ENCODE peak calls at places on chromosomes 1 and 21, in seven cellular contexts. D, U, B, L, Q, F and V are unnamed samples.
A peak's percentile ranks its signal among the peaks of the same experiment; 100 is the strongest.

GRCh38 chr1:50369830-50370229 is 53.4 kb downstream of the DMRTA2 start:
- DNase-seq in D (no peak), F (no peak), B (no peak), L (no peak), Q (no peak), U (no peak), V (no peak)

GRCh38 chr1:232196042-232196441 is 433.9 kb downstream of the SIPA1L2 start:
- DNase-seq in U (no peak), D (no peak), L (no peak), Q (no peak), F (no peak), B (no peak), V (no peak)

GRCh38 chr21:28669331-28669730 is 323.3 kb downstream of the LTN1 start:
- DNase-seq in L (no peak), Q (no peak), D (no peak), B (no peak), U (no peak), F (peak; percentile 25), V (no peak)

GRCh38 chr1:4017636-4018365 is 117.7 kb upstream of the C1orf174 start:
- DNase-seq in Q (no peak), D (no peak), U (peak; percentile 4), B (no peak), L (no peak), F (no peak), V (peak; percentile 32)

GRCh38 chr1:205610781-205611473 is 20.9 kb downstream of the ELK4 start:
- DNase-seq in D (no peak), L (no peak), B (no peak), Q (no peak), U (no peak), F (peak; percentile 16), V (no peak)

GRCh38 chr1:161119017-161119378 is 1.1 kb downstream of the NIT1 start:
- DNase-seq in U (no peak), F (no peak), B (no peak), Q (no peak), D (peak; percentile 61), L (no peak), V (no peak)

GRCh38 chr1:87600848-87601247 is 272.2 kb downstream of the LMO4 start:
- DNase-seq in D (no peak), F (no peak), L (no peak), B (no peak), Q (no peak), U (no peak), V (no peak)

GRCh38 chr21:42319368-42319767 is 4.2 kb upstream of the TFF3 start:
- DNase-seq in Q (no peak), B (no peak), U (no peak), L (no peak), F (no peak), D (no peak), V (peak; percentile 52)

GRCh38 chr1:233127157-233127556 is 168.4 kb downstream of the PCNX2 start:
- DNase-seq in L (no peak), U (no peak), D (no peak), Q (no peak), F (no peak), B (no peak), V (no peak)

GRCh38 chr1:108845991-108846390 is 10.9 kb downstream of the AKNAD1 start:
- DNase-seq in Q (no peak), L (no peak), B (no peak), F (no peak), D (no peak), U (no peak), V (no peak)

GRCh38 chr1:94723899-94724298 is 96.3 kb upstream of the SLC44A3 start:
- DNase-seq in F (peak; percentile 32), B (peak; percentile 32), Q (no peak), L (no peak), D (no peak), U (no peak), V (no peak)

GRCh38 chr1:201275266-201275666 is 8.0 kb upstream of the PKP1 start:
- DNase-seq in D (no peak), F (peak; percentile 87), Q (no peak), U (no peak), L (no peak), B (peak; percentile 96), V (peak; percentile 67)

GRCh38 chr21:33261635-33262034 is 4.5 kb upstream of the IL10RB start:
- DNase-seq in D (no peak), B (no peak), L (no peak), Q (no peak), U (no peak), F (peak; percentile 67), V (no peak)

GRCh38 chr1:244150665-244151064 is 99.6 kb downstream of the ZBTB18 start:
- DNase-seq in D (no peak), Q (no peak), U (no peak), B (no peak), F (no peak), L (no peak), V (no peak)

GRCh38 chr1:234617135-234617985 is 7.4 kb upstream of the IRF2BP2 start:
- DNase-seq in L (no peak), F (peak; percentile 80), D (no peak), B (no peak), Q (no peak), U (no peak), V (no peak)

GRCh38 chr21:41566500-41567014 is 58.6 kb upstream of the TMPRSS2 start:
- DNase-seq in U (no peak), F (no peak), L (no peak), B (no peak), Q (no peak), D (no peak), V (no peak)